ENCODE peak calls at places on chromosome 6, in nine cellular contexts. One of them, this sample, is unnamed.

GRCh38 chr6:53359843-53360834 is 11.4 kb upstream of the ELOVL5 start:
- DNase-seq in fibroblast of mammary gland: peak; percentile 54
- DNase-seq in activated T-helper 9 cell treated with anti-CD3 and anti-CD28 coated beads, Interleukin-2, amount 50 U/mL, for 16 hours: no peak
- DNase-seq in HT-29: no peak
- DNase-seq in NCI-H1105 treated with DMSO at 0.1 percent for 48 hours: no peak
- DNase-seq in bronchial epithelial cell: peak; percentile 51
- DNase-seq in HFF-Myc: no peak
- DNase-seq in AG04450: no peak
- DNase-seq in HCT116: no peak
- DNase-seq in this sample: no peak

GRCh38 chr6:131910219-131910589 is 41.0 kb downstream of the CCN2 start:
- DNase-seq in fibroblast of mammary gland: no peak
- DNase-seq in activated T-helper 9 cell treated with anti-CD3 and anti-CD28 coated beads, Interleukin-2, amount 50 U/mL, for 16 hours: no peak
- DNase-seq in HT-29: no peak
- DNase-seq in NCI-H1105 treated with DMSO at 0.1 percent for 48 hours: no peak
- DNase-seq in bronchial epithelial cell: no peak
- DNase-seq in HFF-Myc: no peak
- DNase-seq in AG04450: no peak
- DNase-seq in HCT116: no peak
- DNase-seq in this sample: no peak

GRCh38 chr6:36642913-36643817 is 35.3 kb upstream of the CDKN1A start:
- DNase-seq in fibroblast of mammary gland: peak; percentile 96
- DNase-seq in activated T-helper 9 cell treated with anti-CD3 and anti-CD28 coated beads, Interleukin-2, amount 50 U/mL, for 16 hours: no peak
- DNase-seq in HT-29: peak; percentile 83
- DNase-seq in NCI-H1105 treated with DMSO at 0.1 percent for 48 hours: no peak
- DNase-seq in bronchial epithelial cell: peak; percentile 88
- DNase-seq in HFF-Myc: peak; percentile 61
- DNase-seq in AG04450: peak; percentile 48
- DNase-seq in HCT116: no peak
- DNase-seq in this sample: no peak

GRCh38 chr6:19342616-19343015 is 494.6 kb upstream of the ID4 start:
- DNase-seq in fibroblast of mammary gland: peak; percentile 10
- DNase-seq in activated T-helper 9 cell treated with anti-CD3 and anti-CD28 coated beads, Interleukin-2, amount 50 U/mL, for 16 hours: no peak
- DNase-seq in HT-29: no peak
- DNase-seq in NCI-H1105 treated with DMSO at 0.1 percent for 48 hours: no peak
- DNase-seq in bronchial epithelial cell: peak; percentile 55
- DNase-seq in HFF-Myc: no peak
- DNase-seq in AG04450: no peak
- DNase-seq in HCT116: no peak
- DNase-seq in this sample: no peak

GRCh38 chr6:27296106-27296783 is 15.8 kb downstream of the POM121L2 start:
- DNase-seq in fibroblast of mammary gland: peak; percentile 47
- DNase-seq in activated T-helper 9 cell treated with anti-CD3 and anti-CD28 coated beads, Interleukin-2, amount 50 U/mL, for 16 hours: no peak
- DNase-seq in HT-29: peak; percentile 61
- DNase-seq in NCI-H1105 treated with DMSO at 0.1 percent for 48 hours: peak; percentile 18
- DNase-seq in bronchial epithelial cell: peak; percentile 38
- DNase-seq in HFF-Myc: no peak
- DNase-seq in AG04450: no peak
- DNase-seq in HCT116: peak; percentile 36
- DNase-seq in this sample: peak; percentile 24

GRCh38 chr6:166515072-166515810 is 71.2 kb downstream of the RAMACL start:
- DNase-seq in fibroblast of mammary gland: peak; percentile 93
- DNase-seq in activated T-helper 9 cell treated with anti-CD3 and anti-CD28 coated beads, Interleukin-2, amount 50 U/mL, for 16 hours: peak; percentile 32
- DNase-seq in HT-29: peak; percentile 38
- DNase-seq in NCI-H1105 treated with DMSO at 0.1 percent for 48 hours: no peak
- DNase-seq in bronchial epithelial cell: peak; percentile 85
- DNase-seq in HFF-Myc: peak; percentile 59
- DNase-seq in AG04450: peak; percentile 61
- DNase-seq in HCT116: peak; percentile 55
- DNase-seq in this sample: no peak

GRCh38 chr6:2976060-2976459 is 4.7 kb upstream of the SERPINB6 start:
- DNase-seq in fibroblast of mammary gland: no peak
- DNase-seq in activated T-helper 9 cell treated with anti-CD3 and anti-CD28 coated beads, Interleukin-2, amount 50 U/mL, for 16 hours: no peak
- DNase-seq in HT-29: no peak
- DNase-seq in NCI-H1105 treated with DMSO at 0.1 percent for 48 hours: no peak
- DNase-seq in bronchial epithelial cell: no peak
- DNase-seq in HFF-Myc: no peak
- DNase-seq in AG04450: no peak
- DNase-seq in HCT116: no peak
- DNase-seq in this sample: no peak

GRCh38 chr6:136989591-136990578 is 54.9 kb downstream of the IL20RA start:
- DNase-seq in fibroblast of mammary gland: no peak
- DNase-seq in activated T-helper 9 cell treated with anti-CD3 and anti-CD28 coated beads, Interleukin-2, amount 50 U/mL, for 16 hours: no peak
- DNase-seq in HT-29: peak; percentile 47
- DNase-seq in NCI-H1105 treated with DMSO at 0.1 percent for 48 hours: peak; percentile 25
- DNase-seq in bronchial epithelial cell: no peak
- DNase-seq in HFF-Myc: no peak
- DNase-seq in AG04450: no peak
- DNase-seq in HCT116: no peak
- DNase-seq in this sample: no peak

GRCh38 chr6:108961985-108962384 is 113.8 kb downstream of the ARMC2 start:
- DNase-seq in fibroblast of mammary gland: peak; percentile 82
- DNase-seq in activated T-helper 9 cell treated with anti-CD3 and anti-CD28 coated beads, Interleukin-2, amount 50 U/mL, for 16 hours: no peak
- DNase-seq in HT-29: no peak
- DNase-seq in NCI-H1105 treated with DMSO at 0.1 percent for 48 hours: no peak
- DNase-seq in bronchial epithelial cell: no peak
- DNase-seq in HFF-Myc: no peak
- DNase-seq in AG04450: peak; percentile 65
- DNase-seq in HCT116: no peak
- DNase-seq in this sample: no peak